ENCODE peak calls at places on chromosome 1, in ten cellular contexts. C is upper lobe of right lung, E is T-cell, S is T-helper 1 cell, A is KBM-7, X is LoVo, J is HEK293T, F is activated T-helper 1 cell treated with Interleukin-2 at 50 U/mL for 16 hours, M is H54, W is GM13976. N is an unnamed sample.

GRCh38 chr1:19949016-19949415 is 25.6 kb upstream of the PLA2G2E start:
- DNase-seq in W (no peak), E (no peak), M (peak), X (peak), A (no peak), F (no peak), S (no peak), J (no peak), C (no peak), N (no peak)

GRCh38 chr1:226019550-226019949 is 20.4 kb upstream of the SDE2 start:
- DNase-seq in M (no peak), A (no peak), S (no peak), W (no peak), X (no peak), E (no peak), J (no peak), C (no peak), F (no peak), N (no peak)

GRCh38 chr1:183239793-183240625 is 53.9 kb downstream of the LAMC2 start:
- DNase-seq in W (no peak), X (no peak), F (no peak), E (no peak), S (no peak), M (no peak), J (no peak), A (no peak), C (no peak), N (no peak)

GRCh38 chr1:14969006-14969405 is 184.5 kb upstream of the TMEM51 start:
- DNase-seq in S (no peak), E (peak), F (no peak), A (peak), J (no peak), W (no peak), C (no peak), M (no peak), X (no peak), N (peak)

GRCh38 chr1:230501845-230502244 is 75.7 kb upstream of the PGBD5 start:
- DNase-seq in A (no peak), S (no peak), C (no peak), F (no peak), E (no peak), M (no peak), W (no peak), J (no peak), X (no peak), N (no peak)

GRCh38 chr1:5764959-5765358 is 227.3 kb downstream of the NPHP4 start:
- DNase-seq in E (no peak), F (no peak), J (no peak), W (no peak), X (no peak), C (no peak), M (no peak), A (no peak), S (no peak), N (no peak)

GRCh38 chr1:163747261-163747660 is 425.5 kb downstream of the NUF2 start:
- DNase-seq in W (no peak), X (no peak), S (no peak), E (no peak), M (no peak), F (no peak), C (no peak), A (no peak), J (no peak), N (no peak)

GRCh38 chr1:65059930-65060538 is 88.0 kb upstream of the AK4 start:
- DNase-seq in A (peak), F (no peak), J (peak), X (peak), E (no peak), W (no peak), M (no peak), S (no peak), C (no peak), N (no peak)

GRCh38 chr1:22053861-22054770 is 1.6 kb downstream of the CDC42 start:
- DNase-seq in C (no peak), S (no peak), F (no peak), X (no peak), E (no peak), W (no peak), A (no peak), J (no peak), M (no peak), N (no peak)

GRCh38 chr1:2542262-2542915 is 12.3 kb upstream of the HES5 start:
- DNase-seq in S (no peak), J (no peak), M (no peak), W (no peak), X (no peak), E (no peak), A (no peak), F (no peak), C (no peak), N (no peak)

GRCh38 chr1:154741747-154742495 is 128.2 kb downstream of the KCNN3 start:
- DNase-seq in A (no peak), C (no peak), J (no peak), M (no peak), F (no peak), S (no peak), E (no peak), X (no peak), W (no peak), N (no peak)

N was measured in CD4-positive, alpha-beta T cell.